ENCODE peak calls at places on chromosome 19, in nine cellular contexts. One of them, this sample, is unnamed.
A peak's percentile ranks its signal among the peaks of the same experiment; 100 is the strongest.

GRCh38 chr19:33350538-33351309 is 22.8 kb upstream of the CEBPG start:
- DNase-seq in nucleus accumbens: no peak
- DNase-seq in activated naive CD8-positive, alpha-beta T cell treated with anti-CD3 and anti-CD28 coated beads for 36 hours: no peak
- DNase-seq in T-helper 2 cell: no peak
- DNase-seq in stimulated activated CD4-positive, alpha-beta T cell treated with anti-CD3 and anti-CD28 coated beads, Interleukin-1b, Interleukin-23, amount 100 ng/mL, for 1 hour: no peak
- DNase-seq in naive B cell: no peak
- DNase-seq in fibroblast of mammary gland: peak; percentile 98
- DNase-seq in KBM-7: no peak
- DNase-seq in activated CD4-positive, alpha-beta T cell treated with anti-CD3 and anti-CD28 coated beads, Interleukin-2, amount 50 U/mL, for 24 hours: no peak
- DNase-seq in this sample: peak; percentile 86

GRCh38 chr19:49362048-49362925 is at the start of gene TEAD2:
- DNase-seq in naive B cell: no peak
- DNase-seq in fibroblast of mammary gland: peak; percentile 22
- DNase-seq in activated CD4-positive, alpha-beta T cell treated with anti-CD3 and anti-CD28 coated beads, Interleukin-2, amount 50 U/mL, for 24 hours: no peak
- DNase-seq in stimulated activated CD4-positive, alpha-beta T cell treated with anti-CD3 and anti-CD28 coated beads, Interleukin-1b, Interleukin-23, amount 100 ng/mL, for 1 hour: no peak
- DNase-seq in nucleus accumbens: no peak
- DNase-seq in T-helper 2 cell: no peak
- DNase-seq in KBM-7: no peak
- DNase-seq in activated naive CD8-positive, alpha-beta T cell treated with anti-CD3 and anti-CD28 coated beads for 36 hours: no peak
- DNase-seq in this sample: peak; percentile 88

GRCh38 chr19:44525721-44526430 is 3.6 kb downstream of the CEACAM20 start:
- DNase-seq in KBM-7: no peak
- DNase-seq in nucleus accumbens: no peak
- DNase-seq in activated CD4-positive, alpha-beta T cell treated with anti-CD3 and anti-CD28 coated beads, Interleukin-2, amount 50 U/mL, for 24 hours: no peak
- DNase-seq in fibroblast of mammary gland: no peak
- DNase-seq in activated naive CD8-positive, alpha-beta T cell treated with anti-CD3 and anti-CD28 coated beads for 36 hours: no peak
- DNase-seq in T-helper 2 cell: no peak
- DNase-seq in stimulated activated CD4-positive, alpha-beta T cell treated with anti-CD3 and anti-CD28 coated beads, Interleukin-1b, Interleukin-23, amount 100 ng/mL, for 1 hour: no peak
- DNase-seq in naive B cell: no peak
- DNase-seq in this sample: no peak

GRCh38 chr19:29672933-29673336 is 7.7 kb downstream of the PLEKHF1 start:
- DNase-seq in activated CD4-positive, alpha-beta T cell treated with anti-CD3 and anti-CD28 coated beads, Interleukin-2, amount 50 U/mL, for 24 hours: peak; percentile 66
- DNase-seq in stimulated activated CD4-positive, alpha-beta T cell treated with anti-CD3 and anti-CD28 coated beads, Interleukin-1b, Interleukin-23, amount 100 ng/mL, for 1 hour: peak; percentile 71
- DNase-seq in T-helper 2 cell: peak; percentile 75
- DNase-seq in fibroblast of mammary gland: no peak
- DNase-seq in naive B cell: peak; percentile 81
- DNase-seq in activated naive CD8-positive, alpha-beta T cell treated with anti-CD3 and anti-CD28 coated beads for 36 hours: peak; percentile 86
- DNase-seq in KBM-7: peak; percentile 14
- DNase-seq in nucleus accumbens: no peak
- DNase-seq in this sample: no peak

GRCh38 chr19:31627824-31628223 is 278.6 kb upstream of the TSHZ3 start:
- DNase-seq in KBM-7: no peak
- DNase-seq in naive B cell: no peak
- DNase-seq in nucleus accumbens: no peak
- DNase-seq in activated naive CD8-positive, alpha-beta T cell treated with anti-CD3 and anti-CD28 coated beads for 36 hours: no peak
- DNase-seq in stimulated activated CD4-positive, alpha-beta T cell treated with anti-CD3 and anti-CD28 coated beads, Interleukin-1b, Interleukin-23, amount 100 ng/mL, for 1 hour: no peak
- DNase-seq in fibroblast of mammary gland: no peak
- DNase-seq in T-helper 2 cell: no peak
- DNase-seq in activated CD4-positive, alpha-beta T cell treated with anti-CD3 and anti-CD28 coated beads, Interleukin-2, amount 50 U/mL, for 24 hours: no peak
- DNase-seq in this sample: no peak

GRCh38 chr19:48509467-48510194 is 2.0 kb downstream of the LMTK3 start:
- DNase-seq in fibroblast of mammary gland: no peak
- DNase-seq in T-helper 2 cell: no peak
- DNase-seq in nucleus accumbens: peak; percentile 33
- DNase-seq in activated naive CD8-positive, alpha-beta T cell treated with anti-CD3 and anti-CD28 coated beads for 36 hours: no peak
- DNase-seq in naive B cell: no peak
- DNase-seq in activated CD4-positive, alpha-beta T cell treated with anti-CD3 and anti-CD28 coated beads, Interleukin-2, amount 50 U/mL, for 24 hours: no peak
- DNase-seq in stimulated activated CD4-positive, alpha-beta T cell treated with anti-CD3 and anti-CD28 coated beads, Interleukin-1b, Interleukin-23, amount 100 ng/mL, for 1 hour: no peak
- DNase-seq in KBM-7: no peak
- DNase-seq in this sample: no peak

GRCh38 chr19:3370214-3370720 is 3.9 kb downstream of the NFIC start:
- DNase-seq in nucleus accumbens: no peak
- DNase-seq in KBM-7: no peak
- DNase-seq in activated CD4-positive, alpha-beta T cell treated with anti-CD3 and anti-CD28 coated beads, Interleukin-2, amount 50 U/mL, for 24 hours: no peak
- DNase-seq in fibroblast of mammary gland: no peak
- DNase-seq in T-helper 2 cell: no peak
- DNase-seq in stimulated activated CD4-positive, alpha-beta T cell treated with anti-CD3 and anti-CD28 coated beads, Interleukin-1b, Interleukin-23, amount 100 ng/mL, for 1 hour: no peak
- DNase-seq in activated naive CD8-positive, alpha-beta T cell treated with anti-CD3 and anti-CD28 coated beads for 36 hours: no peak
- DNase-seq in naive B cell: no peak
- DNase-seq in this sample: no peak

GRCh38 chr19:15374796-15375440 is 4.7 kb downstream of the AKAP8 start:
- DNase-seq in stimulated activated CD4-positive, alpha-beta T cell treated with anti-CD3 and anti-CD28 coated beads, Interleukin-1b, Interleukin-23, amount 100 ng/mL, for 1 hour: no peak
- DNase-seq in activated naive CD8-positive, alpha-beta T cell treated with anti-CD3 and anti-CD28 coated beads for 36 hours: no peak
- DNase-seq in T-helper 2 cell: no peak
- DNase-seq in KBM-7: no peak
- DNase-seq in fibroblast of mammary gland: no peak
- DNase-seq in nucleus accumbens: no peak
- DNase-seq in naive B cell: no peak
- DNase-seq in activated CD4-positive, alpha-beta T cell treated with anti-CD3 and anti-CD28 coated beads, Interleukin-2, amount 50 U/mL, for 24 hours: no peak
- DNase-seq in this sample: no peak

GRCh38 chr19:2047449-2048103 is 3.5 kb downstream of the MKNK2 start:
- DNase-seq in fibroblast of mammary gland: peak; percentile 64
- DNase-seq in KBM-7: no peak
- DNase-seq in nucleus accumbens: no peak
- DNase-seq in T-helper 2 cell: no peak
- DNase-seq in naive B cell: no peak
- DNase-seq in activated naive CD8-positive, alpha-beta T cell treated with anti-CD3 and anti-CD28 coated beads for 36 hours: peak; percentile 47
- DNase-seq in activated CD4-positive, alpha-beta T cell treated with anti-CD3 and anti-CD28 coated beads, Interleukin-2, amount 50 U/mL, for 24 hours: no peak
- DNase-seq in stimulated activated CD4-positive, alpha-beta T cell treated with anti-CD3 and anti-CD28 coated beads, Interleukin-1b, Interleukin-23, amount 100 ng/mL, for 1 hour: no peak
- DNase-seq in this sample: peak; percentile 81

GRCh38 chr19:43643326-43643725 is 3.7 kb upstream of the CADM4 start:
- DNase-seq in fibroblast of mammary gland: peak; percentile 29
- DNase-seq in activated CD4-positive, alpha-beta T cell treated with anti-CD3 and anti-CD28 coated beads, Interleukin-2, amount 50 U/mL, for 24 hours: no peak
- DNase-seq in stimulated activated CD4-positive, alpha-beta T cell treated with anti-CD3 and anti-CD28 coated beads, Interleukin-1b, Interleukin-23, amount 100 ng/mL, for 1 hour: no peak
- DNase-seq in T-helper 2 cell: no peak
- DNase-seq in naive B cell: no peak
- DNase-seq in activated naive CD8-positive, alpha-beta T cell treated with anti-CD3 and anti-CD28 coated beads for 36 hours: no peak
- DNase-seq in nucleus accumbens: no peak
- DNase-seq in KBM-7: no peak
- DNase-seq in this sample: no peak

GRCh38 chr19:17687857-17688784 is at the start of gene UNC13A:
- DNase-seq in activated CD4-positive, alpha-beta T cell treated with anti-CD3 and anti-CD28 coated beads, Interleukin-2, amount 50 U/mL, for 24 hours: no peak
- DNase-seq in naive B cell: peak; percentile 49
- DNase-seq in stimulated activated CD4-positive, alpha-beta T cell treated with anti-CD3 and anti-CD28 coated beads, Interleukin-1b, Interleukin-23, amount 100 ng/mL, for 1 hour: no peak
- DNase-seq in KBM-7: peak; percentile 36
- DNase-seq in fibroblast of mammary gland: peak; percentile 20
- DNase-seq in T-helper 2 cell: peak; percentile 26
- DNase-seq in nucleus accumbens: peak; percentile 51
- DNase-seq in activated naive CD8-positive, alpha-beta T cell treated with anti-CD3 and anti-CD28 coated beads for 36 hours: peak; percentile 69
- DNase-seq in this sample: no peak

GRCh38 chr19:8695501-8695900 is 3.1 kb downstream of the ACTL9 start:
- DNase-seq in T-helper 2 cell: no peak
- DNase-seq in activated CD4-positive, alpha-beta T cell treated with anti-CD3 and anti-CD28 coated beads, Interleukin-2, amount 50 U/mL, for 24 hours: no peak
- DNase-seq in naive B cell: no peak
- DNase-seq in activated naive CD8-positive, alpha-beta T cell treated with anti-CD3 and anti-CD28 coated beads for 36 hours: no peak
- DNase-seq in nucleus accumbens: no peak
- DNase-seq in stimulated activated CD4-positive, alpha-beta T cell treated with anti-CD3 and anti-CD28 coated beads, Interleukin-1b, Interleukin-23, amount 100 ng/mL, for 1 hour: no peak
- DNase-seq in KBM-7: no peak
- DNase-seq in fibroblast of mammary gland: no peak
- DNase-seq in this sample: no peak

GRCh38 chr19:48842744-48843162 is 6.5 kb upstream of the HSD17B14 start:
- DNase-seq in KBM-7: peak; percentile 75
- DNase-seq in stimulated activated CD4-positive, alpha-beta T cell treated with anti-CD3 and anti-CD28 coated beads, Interleukin-1b, Interleukin-23, amount 100 ng/mL, for 1 hour: no peak
- DNase-seq in activated naive CD8-positive, alpha-beta T cell treated with anti-CD3 and anti-CD28 coated beads for 36 hours: peak; percentile 37
- DNase-seq in naive B cell: peak; percentile 56
- DNase-seq in nucleus accumbens: no peak
- DNase-seq in fibroblast of mammary gland: peak; percentile 61
- DNase-seq in T-helper 2 cell: no peak
- DNase-seq in activated CD4-positive, alpha-beta T cell treated with anti-CD3 and anti-CD28 coated beads, Interleukin-2, amount 50 U/mL, for 24 hours: no peak
- DNase-seq in this sample: no peak

GRCh38 chr19:2528543-2529173 is 52.7 kb downstream of the GADD45B start:
- DNase-seq in fibroblast of mammary gland: peak; percentile 32
- DNase-seq in activated CD4-positive, alpha-beta T cell treated with anti-CD3 and anti-CD28 coated beads, Interleukin-2, amount 50 U/mL, for 24 hours: no peak
- DNase-seq in T-helper 2 cell: no peak
- DNase-seq in naive B cell: no peak
- DNase-seq in stimulated activated CD4-positive, alpha-beta T cell treated with anti-CD3 and anti-CD28 coated beads, Interleukin-1b, Interleukin-23, amount 100 ng/mL, for 1 hour: no peak
- DNase-seq in nucleus accumbens: no peak
- DNase-seq in activated naive CD8-positive, alpha-beta T cell treated with anti-CD3 and anti-CD28 coated beads for 36 hours: no peak
- DNase-seq in KBM-7: no peak
- DNase-seq in this sample: no peak

GRCh38 chr19:36041831-36042230 is 9.2 kb upstream of the CLIP3 start:
- DNase-seq in T-helper 2 cell: no peak
- DNase-seq in activated naive CD8-positive, alpha-beta T cell treated with anti-CD3 and anti-CD28 coated beads for 36 hours: no peak
- DNase-seq in naive B cell: no peak
- DNase-seq in KBM-7: no peak
- DNase-seq in fibroblast of mammary gland: peak; percentile 79
- DNase-seq in activated CD4-positive, alpha-beta T cell treated with anti-CD3 and anti-CD28 coated beads, Interleukin-2, amount 50 U/mL, for 24 hours: no peak
- DNase-seq in nucleus accumbens: no peak
- DNase-seq in stimulated activated CD4-positive, alpha-beta T cell treated with anti-CD3 and anti-CD28 coated beads, Interleukin-1b, Interleukin-23, amount 100 ng/mL, for 1 hour: no peak
- DNase-seq in this sample: no peak

GRCh38 chr19:10408511-10409291 is 5.4 kb upstream of the CDC37 start:
- DNase-seq in KBM-7: peak; percentile 74
- DNase-seq in stimulated activated CD4-positive, alpha-beta T cell treated with anti-CD3 and anti-CD28 coated beads, Interleukin-1b, Interleukin-23, amount 100 ng/mL, for 1 hour: no peak
- DNase-seq in activated CD4-positive, alpha-beta T cell treated with anti-CD3 and anti-CD28 coated beads, Interleukin-2, amount 50 U/mL, for 24 hours: no peak
- DNase-seq in activated naive CD8-positive, alpha-beta T cell treated with anti-CD3 and anti-CD28 coated beads for 36 hours: peak; percentile 73
- DNase-seq in T-helper 2 cell: no peak
- DNase-seq in nucleus accumbens: peak; percentile 17
- DNase-seq in fibroblast of mammary gland: no peak
- DNase-seq in naive B cell: peak; percentile 84
- DNase-seq in this sample: no peak

GRCh38 chr19:19062454-19063182 is 1.2 kb upstream of the SLC25A42 start:
- DNase-seq in T-helper 2 cell: no peak
- DNase-seq in naive B cell: no peak
- DNase-seq in fibroblast of mammary gland: peak; percentile 51
- DNase-seq in nucleus accumbens: no peak
- DNase-seq in activated CD4-positive, alpha-beta T cell treated with anti-CD3 and anti-CD28 coated beads, Interleukin-2, amount 50 U/mL, for 24 hours: no peak
- DNase-seq in activated naive CD8-positive, alpha-beta T cell treated with anti-CD3 and anti-CD28 coated beads for 36 hours: peak; percentile 30
- DNase-seq in KBM-7: peak; percentile 16
- DNase-seq in stimulated activated CD4-positive, alpha-beta T cell treated with anti-CD3 and anti-CD28 coated beads, Interleukin-1b, Interleukin-23, amount 100 ng/mL, for 1 hour: no peak
- DNase-seq in this sample: no peak

GRCh38 chr19:18644144-18645034 is 7.6 kb downstream of the KLHL26 start:
- DNase-seq in nucleus accumbens: peak; percentile 63
- DNase-seq in fibroblast of mammary gland: peak; percentile 45
- DNase-seq in KBM-7: peak; percentile 85
- DNase-seq in naive B cell: no peak
- DNase-seq in activated CD4-positive, alpha-beta T cell treated with anti-CD3 and anti-CD28 coated beads, Interleukin-2, amount 50 U/mL, for 24 hours: no peak
- DNase-seq in stimulated activated CD4-positive, alpha-beta T cell treated with anti-CD3 and anti-CD28 coated beads, Interleukin-1b, Interleukin-23, amount 100 ng/mL, for 1 hour: no peak
- DNase-seq in T-helper 2 cell: no peak
- DNase-seq in activated naive CD8-positive, alpha-beta T cell treated with anti-CD3 and anti-CD28 coated beads for 36 hours: no peak
- DNase-seq in this sample: no peak

GRCh38 chr19:49363265-49364082 is at the start of gene DKKL1:
- DNase-seq in fibroblast of mammary gland: peak; percentile 99
- DNase-seq in activated naive CD8-positive, alpha-beta T cell treated with anti-CD3 and anti-CD28 coated beads for 36 hours: peak; percentile 81
- DNase-seq in stimulated activated CD4-positive, alpha-beta T cell treated with anti-CD3 and anti-CD28 coated beads, Interleukin-1b, Interleukin-23, amount 100 ng/mL, for 1 hour: peak; percentile 14
- DNase-seq in T-helper 2 cell: peak; percentile 50
- DNase-seq in naive B cell: peak; percentile 74
- DNase-seq in KBM-7: peak; percentile 87
- DNase-seq in activated CD4-positive, alpha-beta T cell treated with anti-CD3 and anti-CD28 coated beads, Interleukin-2, amount 50 U/mL, for 24 hours: peak; percentile 45
- DNase-seq in nucleus accumbens: no peak
- DNase-seq in this sample: peak; percentile 100

GRCh38 chr19:1998712-1999708 is 16.5 kb downstream of the BTBD2 start:
- DNase-seq in naive B cell: no peak
- DNase-seq in stimulated activated CD4-positive, alpha-beta T cell treated with anti-CD3 and anti-CD28 coated beads, Interleukin-1b, Interleukin-23, amount 100 ng/mL, for 1 hour: no peak
- DNase-seq in activated naive CD8-positive, alpha-beta T cell treated with anti-CD3 and anti-CD28 coated beads for 36 hours: no peak
- DNase-seq in T-helper 2 cell: no peak
- DNase-seq in KBM-7: no peak
- DNase-seq in nucleus accumbens: no peak
- DNase-seq in fibroblast of mammary gland: no peak
- DNase-seq in activated CD4-positive, alpha-beta T cell treated with anti-CD3 and anti-CD28 coated beads, Interleukin-2, amount 50 U/mL, for 24 hours: no peak
- DNase-seq in this sample: no peak

GRCh38 chr19:29837448-29837961 is 25.7 kb downstream of the CCNE1 start:
- DNase-seq in KBM-7: no peak
- DNase-seq in stimulated activated CD4-positive, alpha-beta T cell treated with anti-CD3 and anti-CD28 coated beads, Interleukin-1b, Interleukin-23, amount 100 ng/mL, for 1 hour: no peak
- DNase-seq in activated CD4-positive, alpha-beta T cell treated with anti-CD3 and anti-CD28 coated beads, Interleukin-2, amount 50 U/mL, for 24 hours: no peak
- DNase-seq in activated naive CD8-positive, alpha-beta T cell treated with anti-CD3 and anti-CD28 coated beads for 36 hours: peak; percentile 70
- DNase-seq in nucleus accumbens: no peak
- DNase-seq in naive B cell: peak; percentile 60
- DNase-seq in T-helper 2 cell: peak; percentile 15
- DNase-seq in fibroblast of mammary gland: no peak
- DNase-seq in this sample: peak; percentile 40

GRCh38 chr19:36046443-36047050 is 7.5 kb downstream of the THAP8 start:
- DNase-seq in nucleus accumbens: no peak
- DNase-seq in activated naive CD8-positive, alpha-beta T cell treated with anti-CD3 and anti-CD28 coated beads for 36 hours: no peak
- DNase-seq in stimulated activated CD4-positive, alpha-beta T cell treated with anti-CD3 and anti-CD28 coated beads, Interleukin-1b, Interleukin-23, amount 100 ng/mL, for 1 hour: no peak
- DNase-seq in naive B cell: no peak
- DNase-seq in activated CD4-positive, alpha-beta T cell treated with anti-CD3 and anti-CD28 coated beads, Interleukin-2, amount 50 U/mL, for 24 hours: no peak
- DNase-seq in T-helper 2 cell: no peak
- DNase-seq in fibroblast of mammary gland: peak; percentile 66
- DNase-seq in KBM-7: no peak
- DNase-seq in this sample: no peak

GRCh38 chr19:12052057-12052570 is 647 bp downstream of the ZNF878 start:
- DNase-seq in KBM-7: no peak
- DNase-seq in T-helper 2 cell: no peak
- DNase-seq in fibroblast of mammary gland: peak; percentile 25
- DNase-seq in activated CD4-positive, alpha-beta T cell treated with anti-CD3 and anti-CD28 coated beads, Interleukin-2, amount 50 U/mL, for 24 hours: no peak
- DNase-seq in stimulated activated CD4-positive, alpha-beta T cell treated with anti-CD3 and anti-CD28 coated beads, Interleukin-1b, Interleukin-23, amount 100 ng/mL, for 1 hour: no peak
- DNase-seq in activated naive CD8-positive, alpha-beta T cell treated with anti-CD3 and anti-CD28 coated beads for 36 hours: no peak
- DNase-seq in nucleus accumbens: no peak
- DNase-seq in naive B cell: no peak
- DNase-seq in this sample: no peak

GRCh38 chr19:18408053-18408476 is 10.6 kb upstream of the LRRC25 start:
- DNase-seq in activated CD4-positive, alpha-beta T cell treated with anti-CD3 and anti-CD28 coated beads, Interleukin-2, amount 50 U/mL, for 24 hours: no peak
- DNase-seq in naive B cell: peak; percentile 68
- DNase-seq in stimulated activated CD4-positive, alpha-beta T cell treated with anti-CD3 and anti-CD28 coated beads, Interleukin-1b, Interleukin-23, amount 100 ng/mL, for 1 hour: no peak
- DNase-seq in T-helper 2 cell: no peak
- DNase-seq in activated naive CD8-positive, alpha-beta T cell treated with anti-CD3 and anti-CD28 coated beads for 36 hours: no peak
- DNase-seq in nucleus accumbens: no peak
- DNase-seq in fibroblast of mammary gland: no peak
- DNase-seq in KBM-7: peak; percentile 80
- DNase-seq in this sample: no peak

GRCh38 chr19:4077800-4078683 is 11.3 kb upstream of the ZBTB7A start:
- DNase-seq in nucleus accumbens: no peak
- DNase-seq in activated naive CD8-positive, alpha-beta T cell treated with anti-CD3 and anti-CD28 coated beads for 36 hours: peak; percentile 71
- DNase-seq in activated CD4-positive, alpha-beta T cell treated with anti-CD3 and anti-CD28 coated beads, Interleukin-2, amount 50 U/mL, for 24 hours: no peak
- DNase-seq in fibroblast of mammary gland: no peak
- DNase-seq in stimulated activated CD4-positive, alpha-beta T cell treated with anti-CD3 and anti-CD28 coated beads, Interleukin-1b, Interleukin-23, amount 100 ng/mL, for 1 hour: no peak
- DNase-seq in T-helper 2 cell: no peak
- DNase-seq in naive B cell: peak; percentile 60
- DNase-seq in KBM-7: peak; percentile 69
- DNase-seq in this sample: no peak

GRCh38 chr19:1968279-1969175 is 27.6 kb downstream of the CSNK1G2 start:
- DNase-seq in naive B cell: no peak
- DNase-seq in fibroblast of mammary gland: no peak
- DNase-seq in nucleus accumbens: no peak
- DNase-seq in KBM-7: no peak
- DNase-seq in activated CD4-positive, alpha-beta T cell treated with anti-CD3 and anti-CD28 coated beads, Interleukin-2, amount 50 U/mL, for 24 hours: no peak
- DNase-seq in stimulated activated CD4-positive, alpha-beta T cell treated with anti-CD3 and anti-CD28 coated beads, Interleukin-1b, Interleukin-23, amount 100 ng/mL, for 1 hour: no peak
- DNase-seq in activated naive CD8-positive, alpha-beta T cell treated with anti-CD3 and anti-CD28 coated beads for 36 hours: no peak
- DNase-seq in T-helper 2 cell: no peak
- DNase-seq in this sample: no peak